ENCODE peak calls at places on chromosomes 3 and 15, in ten cellular contexts. V is foreskin fibroblast; O is brain microvascular endothelial cell; X is cardiac fibroblast; C is GM13977; I is activated naive CD4-positive, alpha-beta T cell; B is amniotic stem cell; L is T-cell; T is NCI-H1694 treated with DMSO at 0.1 percent for 48 hours; W is thoracic aorta. S is an unnamed sample.

GRCh38 chr15:38475361-38475760 is 21.4 kb downstream of the FAM98B start:
- DNase-seq in V (no peak), O (no peak), X (no peak), C (no peak), I (no peak), B (no peak), L (no peak), T (no peak), W (no peak), S (no peak)

GRCh38 chr3:168025076-168025475 is 70.6 kb downstream of the GOLIM4 start:
- DNase-seq in V (peak; percentile 44), O (no peak), X (peak; percentile 61), C (no peak), I (no peak), B (no peak), L (no peak), T (no peak), W (no peak), S (no peak)

GRCh38 chr3:73718326-73719110 is 93.8 kb upstream of the PDZRN3 start:
- DNase-seq in V (no peak), O (no peak), X (no peak), C (no peak), I (no peak), B (no peak), L (no peak), T (no peak), W (no peak), S (peak; percentile 38)

GRCh38 chr15:101307048-101307896 is 12.2 kb upstream of the SNRPA1 start:
- DNase-seq in V (no peak), O (no peak), X (no peak), C (no peak), I (no peak), B (no peak), L (no peak), T (no peak), W (no peak), S (peak; percentile 41)

GRCh38 chr15:60339236-60339635 is 58.5 kb downstream of the ANXA2 start:
- DNase-seq in V (no peak), O (no peak), X (no peak), C (no peak), I (no peak), B (no peak), L (no peak), T (no peak), W (no peak), S (no peak)

GRCh38 chr3:184351511-184352148 is 9.8 kb downstream of the CLCN2 start:
- DNase-seq in V (no peak), O (no peak), X (no peak), C (no peak), I (no peak), B (no peak), L (no peak), T (no peak), W (no peak), S (no peak)

GRCh38 chr3:195097331-195098255 is 173.4 kb downstream of the XXYLT1 start:
- DNase-seq in V (no peak), O (no peak), X (peak; percentile 29), C (no peak), I (no peak), B (no peak), L (no peak), T (no peak), W (no peak), S (no peak)

GRCh38 chr15:29736745-29737023 is 85.6 kb downstream of the TJP1 start:
- DNase-seq in V (peak; percentile 43), O (peak; percentile 29), X (peak; percentile 35), C (no peak), I (no peak), B (no peak), L (no peak), T (no peak), W (no peak), S (no peak)

GRCh38 chr15:36469567-36469966 is 109.9 kb upstream of the CDIN1 start:
- DNase-seq in V (peak; percentile 51), O (peak; percentile 36), X (peak; percentile 35), C (no peak), I (no peak), B (no peak), L (no peak), T (no peak), W (no peak), S (no peak)

GRCh38 chr3:106421928-106422327 is 553.1 kb upstream of the CBLB start:
- DNase-seq in V (peak; percentile 9), O (peak; percentile 28), X (peak; percentile 64), C (no peak), I (no peak), B (no peak), L (no peak), T (no peak), W (no peak), S (no peak)

GRCh38 chr15:71443538-71443937 is 328.3 kb downstream of the THSD4 start:
- DNase-seq in V (peak; percentile 38), O (peak; percentile 37), X (peak; percentile 70), C (peak; percentile 20), I (peak; percentile 3), B (peak; percentile 47), L (peak; percentile 1), T (peak; percentile 12), W (no peak), S (peak; percentile 75)

GRCh38 chr3:102510663-102511062 is 75.8 kb downstream of the ZPLD1 start:
- DNase-seq in V (no peak), O (no peak), X (peak; percentile 1), C (no peak), I (no peak), B (no peak), L (no peak), T (no peak), W (no peak), S (peak; percentile 28)

GRCh38 chr3:127512256-127512655 is 78.3 kb downstream of the TPRA1 start:
- DNase-seq in V (no peak), O (no peak), X (no peak), C (no peak), I (no peak), B (no peak), L (no peak), T (no peak), W (no peak), S (no peak)